ENCODE peak calls at places on chromosomes 12 and 14, in ten cellular contexts. J is tibial artery, R is PC-3, G is cardiac muscle cell, V is left ventricle myocardium inferior, F is fibroblast of lung, K is Peyer's patch, X is breast epithelium, W is uterus, B is mucosa of descending colon. T is an unnamed sample. For H3K9me3, the result is how much of the 10 kb centered on the place peaks cover.

GRCh38 chr14:97802430-97802829 is 1005.2 kb downstream of the VRK1 start:
- DNase-seq in J (no peak), R (peak), G (no peak), V (no peak), F (peak), K (no peak), X (no peak), W (no peak), B (no peak), T (no peak)

GRCh38 chr12:89745286-89745685 is 36.6 kb upstream of the ATP2B1 start:
- DNase-seq in J (no peak), R (no peak), G (no peak), V (no peak), F (no peak), K (no peak), X (no peak), W (no peak), B (no peak), T (no peak)

GRCh38 chr12:95205685-95206084 is 11.6 kb downstream of the FGD6 start:
- DNase-seq in J (no peak), R (peak), G (peak), V (no peak), F (peak), K (no peak), X (no peak), W (peak), B (no peak), T (no peak)

GRCh38 chr12:29710104-29710503 is 73.6 kb downstream of the TMTC1 start:
- DNase-seq in J (no peak), R (no peak), G (peak), V (peak), F (peak), K (no peak), X (no peak), W (no peak), B (no peak), T (no peak)

GRCh38 chr14:23186913-23187654 is 3.6 kb upstream of the SLC7A8 start:
- DNase-seq in J (no peak), R (peak), G (peak), V (no peak), F (peak), K (peak), X (no peak), W (peak), B (no peak), T (no peak)

GRCh38 chr14:50928002-50928635 is 16.2 kb downstream of the PYGL start:
- DNase-seq in J (no peak), R (no peak), G (no peak), V (no peak), F (peak), K (no peak), X (no peak), W (no peak), B (no peak), T (no peak)

GRCh38 chr12:89280833-89281533 is 71.3 kb downstream of the DUSP6 start:
- DNase-seq in J (no peak), R (peak), G (no peak), V (peak), F (no peak), K (no peak), X (no peak), W (no peak), B (no peak), T (no peak)

GRCh38 chr12:118377891-118378470 is 1.6 kb downstream of the SUDS3 start:
- DNase-seq in J (peak), R (peak), G (peak), V (peak), F (peak), K (peak), X (peak), W (peak), B (no peak), T (peak)

GRCh38 chr14:38238881-38239280 is 17.0 kb downstream of the CLEC14A start:
- DNase-seq in J (no peak), R (no peak), G (no peak), V (no peak), F (peak), K (no peak), X (no peak), W (no peak), B (no peak), T (no peak)

GRCh38 chr12:114360485-114360884 is 45.5 kb downstream of the TBX5 start:
- DNase-seq in J (no peak), R (no peak), G (no peak), V (no peak), F (no peak), K (no peak), X (no peak), W (no peak), B (no peak), T (no peak)

GRCh38 chr12:11264501-11264900 is 5.0 kb downstream of the PRB3 start:
- DNase-seq in J (no peak), R (no peak), G (no peak), V (no peak), F (no peak), K (no peak), X (no peak), W (no peak), B (no peak), T (no peak)

GRCh38 chr12:11273449-11273848 is 3.9 kb upstream of the PRB3 start:
- DNase-seq in J (no peak), R (peak), G (peak), V (no peak), F (no peak), K (no peak), X (no peak), W (no peak), B (no peak), T (no peak)

GRCh38 chr12:11269607-11270006 is at the start of gene PRB3:
- DNase-seq in J (no peak), R (no peak), G (no peak), V (no peak), F (no peak), K (no peak), X (no peak), W (no peak), B (no peak), T (no peak)
- H3K9me3 ChIP-seq in J (under half), R (under half), G (under half), V (under half), F (under half), K (under half), X (under half), W (under half), B (under half), T (under half)

DNA sequence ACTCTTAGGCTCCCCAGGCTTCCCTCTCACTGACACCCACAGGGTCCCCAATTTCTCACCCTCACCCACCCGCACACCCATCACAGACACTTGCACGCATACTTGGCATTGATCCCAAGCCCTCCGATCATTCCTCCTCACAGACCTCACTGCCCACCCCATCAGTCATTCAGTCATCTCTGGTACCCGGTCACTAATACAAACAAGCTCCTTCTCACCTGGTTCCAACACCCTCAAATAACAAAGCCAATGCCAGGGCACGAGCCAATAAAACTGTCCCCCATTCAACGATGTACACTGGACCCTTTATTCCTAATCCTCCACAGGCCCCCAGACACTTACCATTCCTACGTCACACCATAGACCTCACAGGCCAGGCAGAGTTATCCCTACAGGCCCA is 2.3 kb downstream of the ZNF605 start:
- DNase-seq in J (peak), R (no peak), G (no peak), V (no peak), F (no peak), K (peak), X (no peak), W (no peak), B (no peak), T (no peak)
- H3K9me3 ChIP-seq in J (under half), R (under half), G (under half), V (half or more), F (under half), K (under half), X (under half), W (under half), B (half or more), T (under half)

DNA sequence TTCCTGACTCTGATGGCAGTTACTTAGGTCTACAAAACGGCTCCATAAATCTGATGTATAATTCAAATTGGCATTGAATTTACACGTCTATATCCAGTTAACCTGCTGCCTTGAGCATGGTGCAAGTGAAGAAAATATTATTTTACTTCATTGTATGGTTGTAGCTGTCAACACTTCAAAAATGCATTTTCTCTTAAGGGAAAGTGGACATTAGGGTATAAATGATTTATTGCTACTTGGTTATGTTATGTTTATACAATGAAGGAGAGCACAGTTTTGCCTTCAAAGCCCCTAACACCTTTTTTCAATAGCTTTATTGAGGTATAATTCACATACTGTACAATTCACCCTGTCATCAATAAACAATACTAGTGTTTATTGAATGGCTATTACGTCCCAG is 2.0 kb upstream of the USP15 start:
- DNase-seq in J (no peak), R (no peak), G (no peak), V (no peak), F (no peak), K (no peak), X (no peak), W (no peak), B (no peak), T (no peak)
- H3K9me3 ChIP-seq in J (under half), R (under half), G (under half), V (under half), F (under half), K (under half), X (under half), W (under half), B (under half), T (under half)

DNA sequence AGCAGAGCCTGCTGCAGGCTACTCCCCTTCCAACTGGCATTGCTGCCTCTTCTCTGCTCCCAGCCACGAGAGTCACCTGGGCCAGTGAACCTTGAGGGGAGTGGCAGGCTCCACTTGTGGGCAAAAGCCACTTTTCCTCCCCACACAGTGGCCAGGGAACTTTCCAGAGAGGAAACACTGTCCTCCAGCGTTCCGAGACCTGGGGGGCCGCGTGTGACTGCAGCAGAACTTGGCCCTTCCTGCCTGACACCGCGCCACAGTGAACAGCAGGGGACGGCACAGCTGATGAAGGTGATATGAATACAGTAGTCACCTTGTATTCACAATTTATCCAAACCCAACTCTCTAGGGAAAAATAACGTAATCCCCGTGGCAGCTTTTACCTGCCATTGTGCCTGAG is 114.9 kb downstream of the PIWIL1 start:
- DNase-seq in J (no peak), R (no peak), G (no peak), V (no peak), F (no peak), K (no peak), X (no peak), W (no peak), B (no peak), T (no peak)
- H3K9me3 ChIP-seq in J (under half), R (under half), G (under half), V (under half), F (under half), K (under half), X (under half), W (under half), B (under half), T (under half)

DNA sequence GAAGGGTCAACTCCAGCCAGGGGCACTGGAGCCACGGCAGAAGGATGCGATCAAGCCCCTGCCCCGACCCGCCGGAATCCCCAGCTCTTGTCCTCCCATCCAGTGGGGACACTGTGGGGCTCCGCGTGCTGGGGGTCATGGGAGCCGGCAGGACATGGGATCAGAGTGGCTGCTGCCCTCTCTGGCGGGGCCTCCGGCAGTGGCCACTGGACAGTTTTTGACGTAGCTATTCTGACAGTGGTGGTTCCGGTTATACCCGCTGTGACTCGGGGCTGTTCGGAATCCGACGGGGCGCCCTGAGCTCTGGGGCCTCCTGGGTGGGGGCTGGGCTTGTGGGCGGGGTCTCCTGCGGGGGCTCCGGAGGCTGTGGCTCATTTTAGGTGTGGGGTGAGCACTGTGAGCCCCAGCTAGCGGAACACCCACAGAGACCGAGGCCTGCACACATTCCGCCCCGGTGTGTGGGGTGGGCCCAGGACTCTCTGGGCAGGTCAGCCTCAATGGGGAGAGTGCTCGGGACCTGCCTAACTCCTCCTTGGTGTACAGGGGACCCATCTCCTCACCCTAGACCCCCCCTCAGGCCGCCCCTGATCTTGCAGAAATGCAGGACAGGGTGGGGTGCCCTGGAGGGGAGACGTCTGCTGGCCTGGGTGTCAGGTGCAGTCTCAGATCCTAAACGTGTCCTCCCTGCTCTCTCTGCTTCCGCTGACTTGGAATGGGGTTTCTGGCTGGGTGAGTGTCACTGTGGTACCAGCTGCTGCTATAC is 374.2 kb downstream of the TMEM121 start:
- DNase-seq in J (no peak), R (no peak), G (no peak), V (no peak), F (no peak), K (no peak), X (no peak), W (no peak), B (no peak), T (no peak)
- H3K9me3 ChIP-seq in J (under half), R (under half), G (under half), V (under half), F (under half), K (under half), X (under half), W (under half), B (under half), T (under half)

GRCh38 chr12:131986847-131987398 is 37.2 kb downstream of the EP400 start:
- DNase-seq in J (no peak), R (no peak), G (no peak), V (no peak), F (no peak), K (no peak), X (no peak), W (no peak), B (no peak), T (no peak)

GRCh38 chr12:131988054-131988796 is 38.5 kb downstream of the EP400 start:
- DNase-seq in J (no peak), R (no peak), G (no peak), V (no peak), F (no peak), K (no peak), X (no peak), W (no peak), B (no peak), T (no peak)

GRCh38 chr12:131987552-131987951 is 37.8 kb downstream of the EP400 start:
- DNase-seq in J (no peak), R (no peak), G (no peak), V (no peak), F (no peak), K (no peak), X (no peak), W (no peak), B (no peak), T (no peak)

GRCh38 chr12:131985145-131985875 is 35.6 kb downstream of the EP400 start:
- DNase-seq in J (no peak), R (no peak), G (no peak), V (peak), F (no peak), K (peak), X (no peak), W (no peak), B (no peak), T (no peak)

GRCh38 chr12:131986361-131986760 is 36.6 kb downstream of the EP400 start:
- DNase-seq in J (no peak), R (no peak), G (no peak), V (no peak), F (no peak), K (peak), X (no peak), W (no peak), B (no peak), T (no peak)
- H3K9me3 ChIP-seq in J (under half), R (under half), G (under half), V (under half), F (under half), K (under half), X (under half), W (under half), B (under half), T (under half)

DNA sequence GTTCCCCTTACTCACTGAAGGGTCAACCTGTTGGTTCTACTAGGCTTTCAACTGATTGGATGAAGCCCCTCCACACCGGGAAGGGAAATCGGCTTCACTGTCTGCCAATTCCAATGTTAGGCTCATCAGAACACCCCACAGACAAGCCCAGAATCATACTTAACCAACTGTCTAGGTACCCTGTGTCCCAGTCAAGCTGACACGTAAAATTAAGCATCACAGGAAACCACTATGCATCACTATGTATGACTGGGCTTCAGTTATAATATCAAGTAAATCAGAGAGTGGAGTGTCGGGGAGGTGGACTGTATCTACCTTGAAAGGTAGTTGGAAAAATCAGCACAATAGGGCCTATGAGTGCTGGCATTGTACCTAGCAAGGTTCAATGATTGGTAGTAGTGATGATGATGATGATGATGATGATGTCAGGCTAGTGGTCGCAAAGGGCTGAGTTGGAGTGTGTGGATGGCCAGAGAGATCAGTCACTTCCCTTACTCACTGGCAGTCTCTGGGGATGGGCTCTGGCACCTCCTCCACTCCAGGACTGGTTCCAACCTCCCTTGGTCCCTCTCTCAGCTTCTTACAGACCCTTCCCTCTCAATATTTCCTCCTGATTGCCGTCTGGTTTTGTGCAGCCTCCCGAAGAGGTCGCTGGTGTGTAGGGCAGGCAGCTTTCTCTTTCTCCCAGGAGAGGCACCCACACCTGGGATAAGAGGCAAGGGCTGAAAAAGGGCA is 3.3 kb upstream of the ATG101 start:
- DNase-seq in J (no peak), R (no peak), G (no peak), V (no peak), F (no peak), K (no peak), X (no peak), W (no peak), B (no peak), T (no peak)
- H3K9me3 ChIP-seq in J (under half), R (under half), G (under half), V (under half), F (under half), K (under half), X (under half), W (under half), B (under half), T (under half)

GRCh38 chr14:88902850-88903249 is 78.4 kb downstream of the TTC8 start:
- DNase-seq in J (no peak), R (no peak), G (no peak), V (no peak), F (no peak), K (no peak), X (no peak), W (no peak), B (no peak), T (no peak)

GRCh38 chr14:88904864-88905263 is 80.4 kb downstream of the TTC8 start:
- DNase-seq in J (no peak), R (no peak), G (no peak), V (no peak), F (peak), K (no peak), X (no peak), W (no peak), B (no peak), T (no peak)

GRCh38 chr14:88904206-88904647 is 79.8 kb downstream of the TTC8 start:
- DNase-seq in J (no peak), R (no peak), G (no peak), V (no peak), F (peak), K (no peak), X (no peak), W (no peak), B (no peak), T (no peak)

GRCh38 chr14:88901991-88902390 is 77.5 kb downstream of the TTC8 start:
- DNase-seq in J (no peak), R (no peak), G (no peak), V (no peak), F (no peak), K (no peak), X (no peak), W (no peak), B (no peak), T (no peak)

GRCh38 chr14:88901199-88901588 is 76.7 kb downstream of the TTC8 start:
- DNase-seq in J (no peak), R (no peak), G (no peak), V (no peak), F (no peak), K (no peak), X (no peak), W (no peak), B (no peak), T (no peak)
- H3K9me3 ChIP-seq in J (under half), R (under half), G (under half), V (under half), F (under half), K (under half), X (under half), W (under half), B (under half), T (under half)

GRCh38 chr12:133057446-133057845 is 20.1 kb downstream of the ZNF84 start:
- DNase-seq in J (no peak), R (no peak), G (no peak), V (no peak), F (no peak), K (no peak), X (no peak), W (no peak), B (no peak), T (no peak)
- H3K9me3 ChIP-seq in J (half or more), R (half or more), G (under half), V (half or more), F (under half), K (half or more), X (half or more), W (under half), B (half or more), T (half or more)

GRCh38 chr14:70942342-70942706 is 35.1 kb downstream of the PCNX1 start:
- DNase-seq in J (no peak), R (no peak), G (no peak), V (no peak), F (no peak), K (no peak), X (no peak), W (no peak), B (no peak), T (no peak)
- H3K9me3 ChIP-seq in J (under half), R (under half), G (under half), V (under half), F (under half), K (under half), X (under half), W (under half), B (under half), T (under half)

T was measured in effector memory CD4-positive, alpha-beta T cell.